ENCODE peak calls at places on chromosome 20, in nine cellular contexts. I is nucleus accumbens; P is Calu3; G is fibroblast of gingiva; Q is RWPE1; J is stromal cell of bone marrow; B is T-helper 9 cell; R is stimulated activated naive B cell treated with anti-CD40 and anti-IgM and Interleukin-4, amounts not matched to agents 10 μg/mL and 1 μg/mL and 100 μg/mL, for 72 hours; F is amniotic stem cell. Z is an unnamed sample.

GRCh38 chr20:34880095-34880680 is 3.8 kb downstream of the ACSS2 start:
- DNase-seq in I (no peak), P (no peak), G (no peak), Q (no peak), J (no peak), B (no peak), R (no peak), F (no peak), Z (no peak)

GRCh38 chr20:61529354-61529753 is 277.3 kb downstream of the CDH4 start:
- DNase-seq in I (no peak), P (no peak), G (peak), Q (peak), J (no peak), B (no peak), R (no peak), F (no peak), Z (no peak)

GRCh38 chr20:258963-259362 is 1.4 kb downstream of the DEFB132 start:
- DNase-seq in I (no peak), P (peak), G (no peak), Q (no peak), J (no peak), B (no peak), R (no peak), F (no peak), Z (no peak)

GRCh38 chr20:29742699-29743100 is 1514.8 kb upstream of the DEFB115 start:
- DNase-seq in I (no peak), P (no peak), G (no peak), Q (no peak), J (no peak), B (no peak), R (no peak), F (no peak), Z (no peak)

GRCh38 chr20:50392138-50392866 is 117.9 kb upstream of the PTPN1 start:
- DNase-seq in I (no peak), P (no peak), G (no peak), Q (no peak), J (no peak), B (no peak), R (no peak), F (no peak), Z (no peak)

GRCh38 chr20:56974499-56975250 is 291.8 kb downstream of the BMP7 start:
- DNase-seq in I (peak), P (peak), G (peak), Q (peak), J (peak), B (no peak), R (no peak), F (peak), Z (peak)

GRCh38 chr20:54980321-54980960 is 505.0 kb downstream of the DOK5 start:
- DNase-seq in I (no peak), P (no peak), G (no peak), Q (peak), J (peak), B (no peak), R (no peak), F (no peak), Z (no peak)

GRCh38 chr20:35467339-35468224 is 12.2 kb downstream of the CEP250 start:
- DNase-seq in I (no peak), P (no peak), G (peak), Q (peak), J (peak), B (no peak), R (no peak), F (no peak), Z (peak)

GRCh38 chr20:18428490-18429173 is 38.2 kb downstream of the DZANK1 start:
- DNase-seq in I (no peak), P (no peak), G (peak), Q (no peak), J (peak), B (no peak), R (no peak), F (no peak), Z (peak)

GRCh38 chr20:10672579-10673127 is 1.1 kb downstream of the JAG1 start:
- DNase-seq in I (peak), P (no peak), G (peak), Q (peak), J (no peak), B (peak), R (peak), F (no peak), Z (no peak)

GRCh38 chr20:33896509-33896908 is 85.4 kb downstream of the CHMP4B start:
- DNase-seq in I (no peak), P (no peak), G (no peak), Q (no peak), J (peak), B (no peak), R (no peak), F (no peak), Z (no peak)

GRCh38 chr20:18728165-18728866 is 85.3 kb upstream of the SCP2D1 start:
- DNase-seq in I (no peak), P (no peak), G (no peak), Q (no peak), J (no peak), B (no peak), R (peak), F (no peak), Z (no peak)

GRCh38 chr20:25352746-25353145 is 37.9 kb downstream of the ABHD12 start:
- DNase-seq in I (no peak), P (no peak), G (no peak), Q (no peak), J (no peak), B (no peak), R (no peak), F (no peak), Z (no peak)

GRCh38 chr20:12371955-12372354 is 454.3 kb downstream of the BTBD3 start:
- DNase-seq in I (no peak), P (no peak), G (no peak), Q (no peak), J (no peak), B (no peak), R (no peak), F (no peak), Z (no peak)

GRCh38 chr20:34949120-34949519 is 6.5 kb downstream of the GSS start:
- DNase-seq in I (no peak), P (no peak), G (no peak), Q (no peak), J (no peak), B (no peak), R (no peak), F (no peak), Z (no peak)

GRCh38 chr20:59748555-59749292 is 144.4 kb downstream of the PHACTR3 start:
- DNase-seq in I (no peak), P (no peak), G (peak), Q (no peak), J (peak), B (no peak), R (no peak), F (peak), Z (no peak)

GRCh38 chr20:62824476-62825287 is 7.8 kb downstream of the COL9A3 start:
- DNase-seq in I (no peak), P (peak), G (no peak), Q (no peak), J (no peak), B (peak), R (no peak), F (no peak), Z (no peak)

GRCh38 chr20:13220857-13221297 is at the start of gene ISM1:
- DNase-seq in I (no peak), P (peak), G (no peak), Q (peak), J (no peak), B (peak), R (peak), F (no peak), Z (no peak)

GRCh38 chr20:57422254-57422653 is 31.1 kb downstream of the RBM38 start:
- DNase-seq in I (no peak), P (no peak), G (no peak), Q (no peak), J (no peak), B (no peak), R (no peak), F (no peak), Z (no peak)

GRCh38 chr20:36745927-36746659 is at the start of gene NDRG3:
- DNase-seq in I (peak), P (peak), G (peak), Q (peak), J (peak), B (peak), R (peak), F (peak), Z (peak)

GRCh38 chr20:53161473-53161872 is 189.3 kb downstream of the TSHZ2 start:
- DNase-seq in I (no peak), P (no peak), G (no peak), Q (no peak), J (no peak), B (no peak), R (no peak), F (no peak), Z (no peak)

GRCh38 chr20:62426678-62427077 is 661 bp downstream of the RBBP8NL start:
- DNase-seq in I (no peak), P (peak), G (no peak), Q (peak), J (no peak), B (no peak), R (no peak), F (no peak), Z (no peak)

GRCh38 chr20:39913274-39913673 is 775.8 kb downstream of the MAFB start:
- DNase-seq in I (no peak), P (no peak), G (no peak), Q (no peak), J (no peak), B (no peak), R (no peak), F (no peak), Z (no peak)

GRCh38 chr20:46011631-46012482 is 3.1 kb downstream of the MMP9 start:
- DNase-seq in I (peak), P (peak), G (no peak), Q (no peak), J (no peak), B (no peak), R (no peak), F (no peak), Z (no peak)

GRCh38 chr20:38599410-38599882 is 2.2 kb upstream of the ARHGAP40 start:
- DNase-seq in I (no peak), P (peak), G (no peak), Q (peak), J (no peak), B (no peak), R (no peak), F (no peak), Z (no peak)

GRCh38 chr20:10992776-10993175 is 319.0 kb upstream of the JAG1 start:
- DNase-seq in I (no peak), P (no peak), G (peak), Q (no peak), J (no peak), B (no peak), R (no peak), F (no peak), Z (peak)

GRCh38 chr20:40314278-40314677 is 374.8 kb downstream of the MAFB start:
- DNase-seq in I (no peak), P (no peak), G (no peak), Q (no peak), J (no peak), B (no peak), R (no peak), F (no peak), Z (no peak)

GRCh38 chr20:58746551-58747399 is 54.2 kb downstream of the NPEPL1 start:
- DNase-seq in I (no peak), P (no peak), G (no peak), Q (no peak), J (peak), B (no peak), R (no peak), F (no peak), Z (no peak)

GRCh38 chr20:9617062-9617461 is 102.7 kb downstream of the LAMP5 start:
- DNase-seq in I (peak), P (peak), G (peak), Q (peak), J (peak), B (peak), R (peak), F (peak), Z (peak)